ENCODE peak calls at places on chromosomes 13 and 19, in six cellular contexts. One of them, this sample, is unnamed.

GRCh38 chr13:94711561-94712286 is 621 bp downstream of the SOX21 start:
- DNase-seq in T-helper 2 cell: no peak
- DNase-seq in NCI-H1105: no peak
- DNase-seq in stimulated activated CD8-positive, alpha-beta memory T cell treated with anti-CD3 and anti-CD28 coated beads, Interleukin-7, amount 100 ng/mL, for 1 hour: no peak
- DNase-seq in left kidney: peak; percentile 56
- DNase-seq in B cell: peak; percentile 53
- DNase-seq in this sample: no peak

GRCh38 chr13:48478401-48478800 is 54.5 kb downstream of the RCBTB2 start:
- DNase-seq in T-helper 2 cell: no peak
- DNase-seq in NCI-H1105: no peak
- DNase-seq in stimulated activated CD8-positive, alpha-beta memory T cell treated with anti-CD3 and anti-CD28 coated beads, Interleukin-7, amount 100 ng/mL, for 1 hour: no peak
- DNase-seq in left kidney: peak; percentile 36
- DNase-seq in B cell: no peak
- DNase-seq in this sample: no peak

GRCh38 chr13:50115695-50116094 is 100.5 kb downstream of the KCNRG start:
- DNase-seq in T-helper 2 cell: no peak
- DNase-seq in NCI-H1105: no peak
- DNase-seq in stimulated activated CD8-positive, alpha-beta memory T cell treated with anti-CD3 and anti-CD28 coated beads, Interleukin-7, amount 100 ng/mL, for 1 hour: no peak
- DNase-seq in left kidney: no peak
- DNase-seq in B cell: no peak
- DNase-seq in this sample: no peak

GRCh38 chr19:13095934-13096890 is 6.4 kb downstream of the LYL1 start:
- DNase-seq in T-helper 2 cell: no peak
- DNase-seq in NCI-H1105: no peak
- DNase-seq in stimulated activated CD8-positive, alpha-beta memory T cell treated with anti-CD3 and anti-CD28 coated beads, Interleukin-7, amount 100 ng/mL, for 1 hour: no peak
- DNase-seq in left kidney: peak; percentile 67
- DNase-seq in B cell: peak; percentile 74
- DNase-seq in this sample: no peak

GRCh38 chr13:110268576-110269185 is 38.3 kb downstream of the COL4A1 start:
- DNase-seq in T-helper 2 cell: no peak
- DNase-seq in NCI-H1105: no peak
- DNase-seq in stimulated activated CD8-positive, alpha-beta memory T cell treated with anti-CD3 and anti-CD28 coated beads, Interleukin-7, amount 100 ng/mL, for 1 hour: no peak
- DNase-seq in left kidney: no peak
- DNase-seq in B cell: no peak
- DNase-seq in this sample: no peak

GRCh38 chr19:4814625-4815425 is 16.7 kb downstream of the TICAM1 start:
- DNase-seq in T-helper 2 cell: no peak
- DNase-seq in NCI-H1105: no peak
- DNase-seq in stimulated activated CD8-positive, alpha-beta memory T cell treated with anti-CD3 and anti-CD28 coated beads, Interleukin-7, amount 100 ng/mL, for 1 hour: no peak
- DNase-seq in left kidney: no peak
- DNase-seq in B cell: no peak
- DNase-seq in this sample: no peak

GRCh38 chr19:17035842-17036424 is 9.3 kb upstream of the CPAMD8 start:
- DNase-seq in T-helper 2 cell: no peak
- DNase-seq in NCI-H1105: no peak
- DNase-seq in stimulated activated CD8-positive, alpha-beta memory T cell treated with anti-CD3 and anti-CD28 coated beads, Interleukin-7, amount 100 ng/mL, for 1 hour: no peak
- DNase-seq in left kidney: peak; percentile 27
- DNase-seq in B cell: no peak
- DNase-seq in this sample: no peak

GRCh38 chr19:2332341-2333026 is 4.0 kb downstream of the SPPL2B start:
- DNase-seq in T-helper 2 cell: no peak
- DNase-seq in NCI-H1105: peak; percentile 61
- DNase-seq in stimulated activated CD8-positive, alpha-beta memory T cell treated with anti-CD3 and anti-CD28 coated beads, Interleukin-7, amount 100 ng/mL, for 1 hour: no peak
- DNase-seq in left kidney: no peak
- DNase-seq in B cell: peak; percentile 93
- DNase-seq in this sample: peak; percentile 24

GRCh38 chr13:48853381-48854102 is 122.2 kb upstream of the FNDC3A start:
- DNase-seq in T-helper 2 cell: no peak
- DNase-seq in NCI-H1105: no peak
- DNase-seq in stimulated activated CD8-positive, alpha-beta memory T cell treated with anti-CD3 and anti-CD28 coated beads, Interleukin-7, amount 100 ng/mL, for 1 hour: no peak
- DNase-seq in left kidney: peak; percentile 36
- DNase-seq in B cell: no peak
- DNase-seq in this sample: no peak

GRCh38 chr13:51823861-51824260 is 19.9 kb upstream of the DHRS12 start:
- DNase-seq in T-helper 2 cell: no peak
- DNase-seq in NCI-H1105: no peak
- DNase-seq in stimulated activated CD8-positive, alpha-beta memory T cell treated with anti-CD3 and anti-CD28 coated beads, Interleukin-7, amount 100 ng/mL, for 1 hour: no peak
- DNase-seq in left kidney: no peak
- DNase-seq in B cell: no peak
- DNase-seq in this sample: no peak

GRCh38 chr13:51364404-51365008 is 25.0 kb downstream of the SERPINE3 start:
- DNase-seq in T-helper 2 cell: no peak
- DNase-seq in NCI-H1105: no peak
- DNase-seq in stimulated activated CD8-positive, alpha-beta memory T cell treated with anti-CD3 and anti-CD28 coated beads, Interleukin-7, amount 100 ng/mL, for 1 hour: no peak
- DNase-seq in left kidney: no peak
- DNase-seq in B cell: no peak
- DNase-seq in this sample: no peak

GRCh38 chr13:79404985-79405384 is 1.1 kb downstream of the RBM26 start:
- DNase-seq in T-helper 2 cell: no peak
- DNase-seq in NCI-H1105: no peak
- DNase-seq in stimulated activated CD8-positive, alpha-beta memory T cell treated with anti-CD3 and anti-CD28 coated beads, Interleukin-7, amount 100 ng/mL, for 1 hour: no peak
- DNase-seq in left kidney: peak; percentile 39
- DNase-seq in B cell: no peak
- DNase-seq in this sample: no peak

GRCh38 chr13:28415994-28416411 is 78.9 kb downstream of the FLT1 start:
- DNase-seq in T-helper 2 cell: no peak
- DNase-seq in NCI-H1105: no peak
- DNase-seq in stimulated activated CD8-positive, alpha-beta memory T cell treated with anti-CD3 and anti-CD28 coated beads, Interleukin-7, amount 100 ng/mL, for 1 hour: no peak
- DNase-seq in left kidney: no peak
- DNase-seq in B cell: no peak
- DNase-seq in this sample: no peak

GRCh38 chr13:24270639-24271131 is 38.7 kb upstream of the C1QTNF9 start:
- DNase-seq in T-helper 2 cell: peak; percentile 52
- DNase-seq in NCI-H1105: no peak
- DNase-seq in stimulated activated CD8-positive, alpha-beta memory T cell treated with anti-CD3 and anti-CD28 coated beads, Interleukin-7, amount 100 ng/mL, for 1 hour: no peak
- DNase-seq in left kidney: peak; percentile 75
- DNase-seq in B cell: peak; percentile 47
- DNase-seq in this sample: peak; percentile 56

GRCh38 chr19:55197531-55197930 is 11.8 kb downstream of the PTPRH start:
- DNase-seq in T-helper 2 cell: no peak
- DNase-seq in NCI-H1105: no peak
- DNase-seq in stimulated activated CD8-positive, alpha-beta memory T cell treated with anti-CD3 and anti-CD28 coated beads, Interleukin-7, amount 100 ng/mL, for 1 hour: no peak
- DNase-seq in left kidney: no peak
- DNase-seq in B cell: no peak
- DNase-seq in this sample: no peak

GRCh38 chr13:32272021-32272695 is 43.0 kb downstream of the ZAR1L start:
- DNase-seq in T-helper 2 cell: no peak
- DNase-seq in NCI-H1105: no peak
- DNase-seq in stimulated activated CD8-positive, alpha-beta memory T cell treated with anti-CD3 and anti-CD28 coated beads, Interleukin-7, amount 100 ng/mL, for 1 hour: no peak
- DNase-seq in left kidney: no peak
- DNase-seq in B cell: no peak
- DNase-seq in this sample: no peak

GRCh38 chr19:15161028-15161984 is 39.5 kb downstream of the NOTCH3 start:
- DNase-seq in T-helper 2 cell: no peak
- DNase-seq in NCI-H1105: peak; percentile 60
- DNase-seq in stimulated activated CD8-positive, alpha-beta memory T cell treated with anti-CD3 and anti-CD28 coated beads, Interleukin-7, amount 100 ng/mL, for 1 hour: no peak
- DNase-seq in left kidney: no peak
- DNase-seq in B cell: no peak
- DNase-seq in this sample: no peak

GRCh38 chr13:91139232-91139631 is 208.3 kb upstream of the MIR17HG start:
- DNase-seq in T-helper 2 cell: no peak
- DNase-seq in NCI-H1105: no peak
- DNase-seq in stimulated activated CD8-positive, alpha-beta memory T cell treated with anti-CD3 and anti-CD28 coated beads, Interleukin-7, amount 100 ng/mL, for 1 hour: no peak
- DNase-seq in left kidney: no peak
- DNase-seq in B cell: no peak
- DNase-seq in this sample: no peak

GRCh38 chr19:19145281-19145999 is 7.2 kb upstream of the TMEM161A start:
- DNase-seq in T-helper 2 cell: no peak
- DNase-seq in NCI-H1105: no peak
- DNase-seq in stimulated activated CD8-positive, alpha-beta memory T cell treated with anti-CD3 and anti-CD28 coated beads, Interleukin-7, amount 100 ng/mL, for 1 hour: no peak
- DNase-seq in left kidney: no peak
- DNase-seq in B cell: no peak
- DNase-seq in this sample: no peak

GRCh38 chr19:18637644-18638630 is 1.1 kb downstream of the KLHL26 start:
- DNase-seq in T-helper 2 cell: no peak
- DNase-seq in NCI-H1105: no peak
- DNase-seq in stimulated activated CD8-positive, alpha-beta memory T cell treated with anti-CD3 and anti-CD28 coated beads, Interleukin-7, amount 100 ng/mL, for 1 hour: no peak
- DNase-seq in left kidney: peak; percentile 51
- DNase-seq in B cell: no peak
- DNase-seq in this sample: no peak

GRCh38 chr13:73677041-73677589 is 457.1 kb downstream of the KLF12 start:
- DNase-seq in T-helper 2 cell: no peak
- DNase-seq in NCI-H1105: no peak
- DNase-seq in stimulated activated CD8-positive, alpha-beta memory T cell treated with anti-CD3 and anti-CD28 coated beads, Interleukin-7, amount 100 ng/mL, for 1 hour: no peak
- DNase-seq in left kidney: no peak
- DNase-seq in B cell: no peak
- DNase-seq in this sample: no peak

GRCh38 chr13:43136940-43137574 is 113.7 kb downstream of the DNAJC15 start:
- DNase-seq in T-helper 2 cell: no peak
- DNase-seq in NCI-H1105: no peak
- DNase-seq in stimulated activated CD8-positive, alpha-beta memory T cell treated with anti-CD3 and anti-CD28 coated beads, Interleukin-7, amount 100 ng/mL, for 1 hour: no peak
- DNase-seq in left kidney: peak; percentile 31
- DNase-seq in B cell: no peak
- DNase-seq in this sample: no peak

GRCh38 chr19:40724315-40724714 is 7.4 kb downstream of the ITPKC start:
- DNase-seq in T-helper 2 cell: no peak
- DNase-seq in NCI-H1105: no peak
- DNase-seq in stimulated activated CD8-positive, alpha-beta memory T cell treated with anti-CD3 and anti-CD28 coated beads, Interleukin-7, amount 100 ng/mL, for 1 hour: no peak
- DNase-seq in left kidney: no peak
- DNase-seq in B cell: no peak
- DNase-seq in this sample: no peak